ENCODE peak calls at places on chromosomes 2 and 18, in eight cellular contexts. L is IMR-90; T is psoas muscle; Z is CD8-positive, alpha-beta memory T cell; Y is GM23248; U is PC-9; H is stomach; C is left ventricle myocardium inferior. P is an unnamed sample. For H3K36me3 and H3K27me3, the result is how much of the 10 kb centered on the place peaks cover.

GRCh38 chr2:217387776-217388381 is 528.0 kb upstream of the TNP1 start:
- DNase-seq in L (no peak), T (no peak), C (no peak), Z (no peak), Y (no peak), U (peak), H (no peak), P (peak)

GRCh38 chr2:45709137-45709536 is 57.7 kb downstream of the PRKCE start:
- DNase-seq in C (peak), L (no peak), Y (no peak), U (no peak), H (no peak), Z (no peak), T (peak), P (peak)

GRCh38 chr2:74502720-74503505 is 3.5 kb upstream of the LBX2 start:
- DNase-seq in C (peak), Z (no peak), H (peak), L (peak), U (peak), T (peak), Y (peak), P (peak)

GRCh38 chr2:120702061-120702460 is 33.6 kb upstream of the GLI2 start:
- DNase-seq in T (no peak), C (no peak), U (no peak), H (no peak), L (no peak), Y (no peak), Z (no peak), P (no peak)

GRCh38 chr2:201358684-201359083 is 1.5 kb upstream of the FLACC1 start:
- DNase-seq in U (peak), T (no peak), Y (peak), H (no peak), L (peak), C (no peak), Z (no peak), P (no peak)

GRCh38 chr2:99898649-99899048 is 243.7 kb downstream of the AFF3 start:
- DNase-seq in U (no peak), Z (no peak), H (no peak), T (no peak), L (no peak), C (no peak), Y (no peak), P (no peak)

GRCh38 chr2:110679337-110679707 is 1.5 kb upstream of the BUB1 start:
- DNase-seq in H (no peak), L (no peak), Y (peak), U (no peak), T (no peak), C (no peak), Z (no peak), P (no peak)

GRCh38 chr2:21146638-21147037 is 22.9 kb downstream of the TDRD15 start:
- DNase-seq in T (no peak), C (no peak), Y (no peak), U (no peak), H (no peak), L (no peak), Z (no peak), P (no peak)

GRCh38 chr18:13456736-13457271 is 238.2 kb downstream of the LDLRAD4 start:
- DNase-seq in Y (no peak), Z (no peak), T (no peak), L (no peak), U (no peak), H (no peak), C (no peak), P (no peak)

GRCh38 chr2:144364988-144365738 is 154.8 kb downstream of the ZEB2 start:
- DNase-seq in Y (peak), C (no peak), U (no peak), Z (no peak), H (no peak), T (no peak), L (peak), P (no peak)

GRCh38 chr18:58970943-58971799 is 106.5 kb downstream of the ZNF532 start:
- DNase-seq in T (no peak), Y (no peak), C (no peak), U (no peak), H (no peak), Z (no peak), L (no peak), P (no peak)

GRCh38 chr2:217247511-217247910 is 387.6 kb upstream of the TNP1 start:
- DNase-seq in T (peak), Y (no peak), U (no peak), C (no peak), Z (no peak), L (no peak), H (peak), P (no peak)

GRCh38 chr2:95552911-95553310 is 38.9 kb upstream of the TRIM43 start:
- DNase-seq in Y (peak), L (no peak), U (no peak), T (peak), Z (no peak), H (peak), C (peak), P (peak)

GRCh38 chr2:174752403-174753037 is 11.8 kb downstream of the CHRNA1 start:
- DNase-seq in T (no peak), L (no peak), Z (no peak), H (no peak), Y (no peak), U (no peak), C (no peak), P (no peak)

GRCh38 chr2:119264781-119265692 is 41.4 kb downstream of the STEAP3 start:
- DNase-seq in C (no peak), U (peak), T (peak), L (peak), H (peak), Y (peak), Z (no peak), P (no peak)

GRCh38 chr2:227788556-227788955 is 25.1 kb upstream of the CCL20 start:
- DNase-seq in T (no peak), U (no peak), L (no peak), Y (peak), H (no peak), Z (no peak), C (no peak), P (no peak)

GRCh38 chr18:44609210-44609941 is 71.3 kb upstream of the SETBP1 start:
- DNase-seq in L (no peak), U (no peak), H (no peak), C (no peak), Z (no peak), T (no peak), Y (no peak), P (no peak)

GRCh38 chr18:77866309-77866708 is 616.7 kb downstream of the GALR1 start:
- DNase-seq in C (no peak), U (no peak), H (no peak), Y (no peak), Z (no peak), L (no peak), T (no peak), P (no peak)

GRCh38 chr2:181790716-181791649 is 100.5 kb upstream of the ITPRID2 start:
- DNase-seq in C (no peak), H (no peak), L (peak), Y (peak), U (peak), T (no peak), Z (peak), P (no peak)

GRCh38 chr2:217248312-217248935 is 388.6 kb upstream of the TNP1 start:
- DNase-seq in H (peak), L (peak), U (no peak), Z (no peak), Y (no peak), C (peak), T (peak), P (peak)

GRCh38 chr2:166792808-166793207 is 95.5 kb upstream of the XIRP2 start:
- DNase-seq in U (no peak), L (no peak), Z (no peak), Y (no peak), T (no peak), H (no peak), C (no peak), P (no peak)

GRCh38 chr2:59000796-59001195 is 759.7 kb upstream of the FANCL start:
- DNase-seq in Z (no peak), Y (no peak), T (no peak), C (no peak), U (no peak), H (no peak), L (no peak), P (no peak)

GRCh38 chr2:74080346-74080745 is 67.4 kb downstream of the BOLA3 start:
- DNase-seq in Y (no peak), H (no peak), C (no peak), U (no peak), Z (no peak), T (no peak), L (no peak), P (no peak)

DNA sequence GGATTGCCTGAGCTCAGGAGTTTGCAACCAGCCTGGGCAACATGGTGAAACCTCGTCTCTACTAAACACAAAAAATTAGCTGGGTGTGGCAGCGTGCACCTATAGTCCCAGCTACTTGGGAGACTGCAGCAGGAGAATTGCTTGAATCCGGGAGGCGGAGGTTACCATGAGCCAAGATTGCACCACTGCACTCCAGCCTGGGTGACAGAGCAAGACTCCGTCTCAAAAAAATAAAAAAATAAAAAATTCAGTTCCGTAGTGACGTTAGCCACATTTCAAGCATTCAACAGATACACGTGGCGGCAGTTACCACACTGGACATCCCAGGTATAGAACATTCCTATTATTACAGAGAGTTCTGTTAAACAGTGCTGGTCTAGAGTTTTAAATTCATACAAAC is 4.5 kb downstream of the KANSL3 start:
- DNase-seq in T (no peak), Y (no peak), C (no peak), L (no peak), U (no peak), H (no peak), Z (no peak), P (no peak)
- H3K36me3 ChIP-seq in T (under half), Y (under half), C (half or more), L (under half), U (half or more), H (under half), Z (under half), P (under half)

GRCh38 chr2:25165992-25166618 is 2.3 kb downstream of the POMC start:
- DNase-seq in L (no peak), Y (no peak), C (no peak), T (peak), U (peak), Z (peak), H (peak), P (peak)
- H3K27me3 ChIP-seq in L (half or more), Y (half or more), C (half or more), T (half or more), U (half or more), Z (under half), H (under half), P (half or more)

GRCh38 chr2:84855730-84856129 is 25.2 kb downstream of the TRABD2A start:
- DNase-seq in C (no peak), T (no peak), L (no peak), H (no peak), Y (no peak), U (no peak), Z (peak), P (no peak)
- H3K4me3 ChIP-seq in C (no peak), T (no peak), L (no peak), H (no peak), Y (no peak), U (no peak), Z (peak), P (no peak)

GRCh38 chr2:28407131-28407975 is 14.7 kb downstream of the FOSL2 start:
- DNase-seq in C (no peak), U (no peak), Z (no peak), Y (no peak), H (no peak), T (peak), L (no peak), P (no peak)

GRCh38 chr2:28407976-28408690 is 15.5 kb downstream of the FOSL2 start:
- DNase-seq in Y (no peak), U (no peak), T (peak), H (no peak), Z (no peak), C (no peak), L (no peak), P (no peak)

GRCh38 chr2:28405537-28405936 is 12.9 kb downstream of the FOSL2 start:
- DNase-seq in L (no peak), T (no peak), C (no peak), H (no peak), Z (no peak), Y (no peak), U (no peak), P (no peak)

GRCh38 chr2:28404086-28404485 is 11.4 kb downstream of the FOSL2 start:
- DNase-seq in H (no peak), Z (no peak), L (no peak), C (no peak), Y (no peak), U (no peak), T (no peak), P (no peak)

GRCh38 chr2:28406276-28407096 is 13.8 kb downstream of the FOSL2 start:
- DNase-seq in U (peak), Z (peak), H (peak), Y (peak), L (peak), C (no peak), T (peak), P (peak)
- H3K36me3 ChIP-seq in U (half or more), Z (under half), H (half or more), Y (half or more), L (half or more), C (half or more), T (under half), P (half or more)

GRCh38 chr18:79393181-79393598 is 2.5 kb upstream of the NFATC1 start:
- DNase-seq in T (peak), Z (peak), H (no peak), Y (peak), U (no peak), L (no peak), C (no peak), P (no peak)
- H3K27me3 ChIP-seq in T (under half), Z (under half), H (under half), Y (under half), U (under half), L (under half), C (under half), P (under half)

DNA sequence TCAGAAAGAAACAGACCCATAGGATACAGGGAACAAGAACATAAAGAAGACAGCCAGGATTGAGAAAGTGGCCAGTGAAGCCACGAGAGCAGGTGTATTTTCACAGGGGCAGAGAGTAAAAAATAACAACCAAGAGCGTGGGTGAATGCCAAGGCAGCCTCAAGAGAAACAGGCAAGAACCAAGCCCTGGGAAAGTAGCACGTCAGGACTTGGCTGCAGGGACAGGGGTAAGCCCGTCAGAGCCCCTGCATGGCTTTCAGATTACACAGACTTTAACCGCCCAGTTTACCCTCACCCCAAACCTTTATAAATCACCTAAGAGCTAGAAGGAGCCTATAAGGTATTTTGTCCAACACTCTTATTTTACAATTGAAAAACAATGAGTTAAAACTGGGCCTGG is 43.7 kb downstream of the ARL4C start:
- DNase-seq in L (no peak), U (no peak), Z (peak), Y (no peak), H (no peak), T (no peak), C (no peak), P (no peak)
- H3K4me3 ChIP-seq in L (no peak), U (no peak), Z (peak), Y (no peak), H (no peak), T (no peak), C (no peak), P (no peak)

GRCh38 chr2:186503827-186504606 is 18.0 kb downstream of the ZC3H15 start:
- DNase-seq in U (no peak), C (no peak), Y (peak), H (no peak), Z (peak), L (peak), T (no peak), P (no peak)
- H3K36me3 ChIP-seq in U (under half), C (half or more), Y (half or more), H (under half), Z (under half), L (under half), T (under half), P (half or more)

GRCh38 chr2:25043241-25043867 is 1.5 kb downstream of the EFR3B start:
- DNase-seq in Z (peak), C (no peak), T (no peak), U (no peak), H (no peak), L (peak), Y (peak), P (no peak)
- H3K27me3 ChIP-seq in Z (under half), C (under half), T (under half), U (under half), H (under half), L (under half), Y (under half), P (under half)

DNA sequence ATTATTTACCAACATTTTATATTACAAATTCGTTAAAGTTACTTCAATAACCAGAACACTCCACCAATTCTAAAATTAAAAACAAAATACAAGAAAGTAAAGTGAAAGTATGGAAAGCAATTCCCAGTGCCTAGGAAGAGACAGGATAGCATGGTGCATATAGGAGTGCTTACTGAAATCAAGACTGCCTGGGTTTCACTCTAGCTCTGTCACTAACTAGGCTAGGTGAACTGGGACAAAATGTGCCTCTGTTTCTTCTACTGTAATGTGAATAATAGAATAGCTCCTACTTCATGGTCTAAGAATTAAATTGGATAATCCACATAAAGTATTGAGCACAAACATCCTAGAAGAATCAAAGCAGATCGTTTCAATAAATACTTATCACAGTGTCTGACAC is 22.6 kb downstream of the STK17B start:
- DNase-seq in C (no peak), H (no peak), Z (peak), L (no peak), T (no peak), U (no peak), Y (no peak), P (no peak)
- H3K4me3 ChIP-seq in C (no peak), H (no peak), Z (no peak), L (no peak), T (no peak), U (no peak), Y (no peak), P (no peak)

P was measured in heart left ventricle.